ENCODE peak calls at places on chromosomes 11 and 22, in ten cellular contexts. One of them, this sample, is unnamed.
A peak's percentile ranks its signal among the peaks of the same experiment; 100 is the strongest.

GRCh38 chr11:124717421-124717785 is 22.3 kb upstream of the NRGN start:
- DNase-seq in CD4-positive, CD25-positive, alpha-beta regulatory T cell: no peak
- DNase-seq in breast epithelium: no peak
- DNase-seq in mesenchymal stem cell: peak; percentile 10
- DNase-seq in cardiac muscle cell: no peak
- DNase-seq in heart right ventricle: no peak
- DNase-seq in OCI-LY7: no peak
- DNase-seq in fibroblast of mammary gland: peak; percentile 25
- DNase-seq in astrocyte of the spinal cord: no peak
- DNase-seq in fibroblast of the aortic adventitia: peak; percentile 45
- DNase-seq in this sample: no peak

GRCh38 chr11:100177651-100178050 is 509.4 kb upstream of the ARHGAP42 start:
- DNase-seq in cardiac muscle cell: no peak
- DNase-seq in astrocyte of the spinal cord: no peak
- DNase-seq in mesenchymal stem cell: no peak
- DNase-seq in CD4-positive, CD25-positive, alpha-beta regulatory T cell: no peak
- DNase-seq in OCI-LY7: no peak
- DNase-seq in breast epithelium: no peak
- DNase-seq in heart right ventricle: no peak
- DNase-seq in fibroblast of the aortic adventitia: no peak
- DNase-seq in fibroblast of mammary gland: no peak
- DNase-seq in this sample: no peak

GRCh38 chr11:1754376-1755150 is 4.2 kb upstream of the IFITM10 start:
- DNase-seq in mesenchymal stem cell: no peak
- DNase-seq in fibroblast of the aortic adventitia: no peak
- DNase-seq in fibroblast of mammary gland: no peak
- DNase-seq in heart right ventricle: no peak
- DNase-seq in breast epithelium: no peak
- DNase-seq in CD4-positive, CD25-positive, alpha-beta regulatory T cell: no peak
- DNase-seq in astrocyte of the spinal cord: no peak
- DNase-seq in cardiac muscle cell: no peak
- DNase-seq in OCI-LY7: no peak
- DNase-seq in this sample: no peak

GRCh38 chr22:45240810-45241631 is at the start of gene KIAA0930:
- DNase-seq in cardiac muscle cell: peak; percentile 85
- DNase-seq in heart right ventricle: peak; percentile 83
- DNase-seq in fibroblast of mammary gland: peak; percentile 61
- DNase-seq in astrocyte of the spinal cord: peak; percentile 48
- DNase-seq in mesenchymal stem cell: peak; percentile 74
- DNase-seq in fibroblast of the aortic adventitia: peak; percentile 63
- DNase-seq in breast epithelium: peak; percentile 68
- DNase-seq in CD4-positive, CD25-positive, alpha-beta regulatory T cell: peak; percentile 83
- DNase-seq in OCI-LY7: peak; percentile 90
- DNase-seq in this sample: peak; percentile 77

GRCh38 chr11:47296045-47296444 is 26.1 kb downstream of the MADD start:
- DNase-seq in breast epithelium: no peak
- DNase-seq in mesenchymal stem cell: no peak
- DNase-seq in fibroblast of the aortic adventitia: peak; percentile 13
- DNase-seq in astrocyte of the spinal cord: peak; percentile 5
- DNase-seq in fibroblast of mammary gland: no peak
- DNase-seq in heart right ventricle: no peak
- DNase-seq in OCI-LY7: no peak
- DNase-seq in cardiac muscle cell: no peak
- DNase-seq in CD4-positive, CD25-positive, alpha-beta regulatory T cell: no peak
- DNase-seq in this sample: no peak

GRCh38 chr22:37518509-37519267 is 527 bp downstream of the CARD10 start:
- DNase-seq in OCI-LY7: no peak
- DNase-seq in breast epithelium: no peak
- DNase-seq in mesenchymal stem cell: no peak
- DNase-seq in astrocyte of the spinal cord: no peak
- DNase-seq in fibroblast of mammary gland: no peak
- DNase-seq in fibroblast of the aortic adventitia: no peak
- DNase-seq in CD4-positive, CD25-positive, alpha-beta regulatory T cell: no peak
- DNase-seq in heart right ventricle: no peak
- DNase-seq in cardiac muscle cell: peak; percentile 15
- DNase-seq in this sample: no peak

GRCh38 chr11:69312418-69313399 is 18.8 kb downstream of the MYEOV start:
- DNase-seq in fibroblast of mammary gland: no peak
- DNase-seq in heart right ventricle: peak; percentile 74
- DNase-seq in mesenchymal stem cell: no peak
- DNase-seq in fibroblast of the aortic adventitia: peak; percentile 62
- DNase-seq in cardiac muscle cell: no peak
- DNase-seq in breast epithelium: no peak
- DNase-seq in OCI-LY7: no peak
- DNase-seq in CD4-positive, CD25-positive, alpha-beta regulatory T cell: no peak
- DNase-seq in astrocyte of the spinal cord: no peak
- DNase-seq in this sample: no peak

GRCh38 chr11:72613977-72614376 is 60.2 kb downstream of the PDE2A start:
- DNase-seq in fibroblast of the aortic adventitia: no peak
- DNase-seq in heart right ventricle: no peak
- DNase-seq in CD4-positive, CD25-positive, alpha-beta regulatory T cell: no peak
- DNase-seq in breast epithelium: no peak
- DNase-seq in fibroblast of mammary gland: no peak
- DNase-seq in OCI-LY7: peak; percentile 74
- DNase-seq in cardiac muscle cell: no peak
- DNase-seq in astrocyte of the spinal cord: no peak
- DNase-seq in mesenchymal stem cell: no peak
- DNase-seq in this sample: no peak

GRCh38 chr11:48080301-48080861 is 100.0 kb downstream of the PTPRJ start:
- DNase-seq in astrocyte of the spinal cord: no peak
- DNase-seq in heart right ventricle: no peak
- DNase-seq in cardiac muscle cell: no peak
- DNase-seq in fibroblast of mammary gland: no peak
- DNase-seq in OCI-LY7: no peak
- DNase-seq in fibroblast of the aortic adventitia: no peak
- DNase-seq in CD4-positive, CD25-positive, alpha-beta regulatory T cell: no peak
- DNase-seq in breast epithelium: no peak
- DNase-seq in mesenchymal stem cell: no peak
- DNase-seq in this sample: no peak

GRCh38 chr11:62507023-62507422 is 39.6 kb downstream of the AHNAK start:
- DNase-seq in heart right ventricle: no peak
- DNase-seq in fibroblast of mammary gland: no peak
- DNase-seq in fibroblast of the aortic adventitia: no peak
- DNase-seq in CD4-positive, CD25-positive, alpha-beta regulatory T cell: no peak
- DNase-seq in mesenchymal stem cell: no peak
- DNase-seq in astrocyte of the spinal cord: no peak
- DNase-seq in breast epithelium: no peak
- DNase-seq in cardiac muscle cell: no peak
- DNase-seq in OCI-LY7: no peak
- DNase-seq in this sample: no peak

GRCh38 chr11:62505784-62506145 is 40.8 kb downstream of the AHNAK start:
- DNase-seq in mesenchymal stem cell: no peak
- DNase-seq in CD4-positive, CD25-positive, alpha-beta regulatory T cell: no peak
- DNase-seq in fibroblast of the aortic adventitia: no peak
- DNase-seq in OCI-LY7: no peak
- DNase-seq in breast epithelium: no peak
- DNase-seq in fibroblast of mammary gland: no peak
- DNase-seq in cardiac muscle cell: no peak
- DNase-seq in astrocyte of the spinal cord: no peak
- DNase-seq in heart right ventricle: peak; percentile 17
- DNase-seq in this sample: no peak

GRCh38 chr11:62505112-62505783 is 41.4 kb downstream of the AHNAK start:
- DNase-seq in fibroblast of the aortic adventitia: no peak
- DNase-seq in breast epithelium: no peak
- DNase-seq in astrocyte of the spinal cord: no peak
- DNase-seq in fibroblast of mammary gland: no peak
- DNase-seq in OCI-LY7: no peak
- DNase-seq in CD4-positive, CD25-positive, alpha-beta regulatory T cell: no peak
- DNase-seq in cardiac muscle cell: peak; percentile 53
- DNase-seq in mesenchymal stem cell: no peak
- DNase-seq in heart right ventricle: peak; percentile 34
- DNase-seq in this sample: no peak

GRCh38 chr11:62506413-62506940 is 40.1 kb downstream of the AHNAK start:
- DNase-seq in mesenchymal stem cell: no peak
- DNase-seq in astrocyte of the spinal cord: no peak
- DNase-seq in heart right ventricle: no peak
- DNase-seq in fibroblast of the aortic adventitia: no peak
- DNase-seq in breast epithelium: no peak
- DNase-seq in cardiac muscle cell: no peak
- DNase-seq in fibroblast of mammary gland: no peak
- DNase-seq in OCI-LY7: no peak
- DNase-seq in CD4-positive, CD25-positive, alpha-beta regulatory T cell: no peak
- DNase-seq in this sample: no peak

DNA sequence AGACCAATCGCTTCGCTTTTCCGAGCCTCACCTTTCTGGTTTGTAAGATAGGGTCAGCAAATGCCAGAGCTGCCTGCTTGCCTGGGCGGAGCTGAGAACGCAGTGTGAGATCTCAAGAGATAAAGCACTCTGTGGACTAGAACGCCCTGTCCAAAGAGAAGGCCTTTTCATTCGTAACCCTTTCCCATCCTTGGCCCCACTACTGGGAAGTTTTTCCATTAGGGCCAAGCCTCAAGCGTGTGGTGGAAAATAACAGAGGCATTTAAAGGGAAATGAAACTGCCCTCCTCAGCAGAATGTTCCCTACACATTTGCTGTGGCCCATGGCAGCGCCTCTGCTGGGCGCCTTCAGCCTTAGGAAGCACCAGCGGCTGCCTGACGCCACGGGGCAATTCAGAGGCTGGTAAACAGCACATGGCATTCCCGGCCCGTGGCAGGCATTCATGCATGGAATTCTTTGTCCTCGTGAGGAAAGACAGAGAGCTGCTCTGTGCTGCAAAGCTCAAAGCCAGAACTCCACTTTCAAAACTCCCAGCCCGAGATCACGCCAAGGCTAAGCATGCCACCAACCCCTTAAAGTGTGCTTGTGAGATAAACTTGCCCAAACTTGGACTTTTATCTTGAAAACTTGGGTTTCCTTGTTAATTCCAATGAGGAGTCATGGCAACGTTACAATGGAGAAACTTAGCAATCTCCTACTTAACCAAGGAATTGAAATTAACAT is 38.1 kb downstream of the AHNAK start:
- DNase-seq in CD4-positive, CD25-positive, alpha-beta regulatory T cell: no peak
- DNase-seq in fibroblast of the aortic adventitia: peak; percentile 52
- DNase-seq in mesenchymal stem cell: peak; percentile 92
- DNase-seq in astrocyte of the spinal cord: peak; percentile 64
- DNase-seq in heart right ventricle: peak; percentile 80
- DNase-seq in fibroblast of mammary gland: no peak
- DNase-seq in breast epithelium: peak; percentile 88
- DNase-seq in cardiac muscle cell: peak; percentile 88
- DNase-seq in OCI-LY7: peak; percentile 40
- DNase-seq in this sample: no peak
- H3K4me3 ChIP-seq in CD4-positive, CD25-positive, alpha-beta regulatory T cell: no peak overlapping the region
- H3K4me3 ChIP-seq in fibroblast of the aortic adventitia: no peak overlapping the region
- H3K4me3 ChIP-seq in mesenchymal stem cell: no peak overlapping the region
- H3K4me3 ChIP-seq in astrocyte of the spinal cord: no peak overlapping the region
- H3K4me3 ChIP-seq in heart right ventricle: peak overlapping the region; percentile 22
- H3K4me3 ChIP-seq in fibroblast of mammary gland: no peak overlapping the region
- H3K4me3 ChIP-seq in breast epithelium: peak overlapping the region; percentile 8
- H3K4me3 ChIP-seq in cardiac muscle cell: no peak overlapping the region
- H3K4me3 ChIP-seq in OCI-LY7: no peak overlapping the region
- H3K4me3 ChIP-seq in this sample: no peak overlapping the region

GRCh38 chr11:15038963-15039362 is 34.4 kb upstream of the CALCB start:
- DNase-seq in heart right ventricle: no peak
- DNase-seq in mesenchymal stem cell: peak; percentile 19
- DNase-seq in cardiac muscle cell: peak; percentile 5
- DNase-seq in fibroblast of the aortic adventitia: peak; percentile 37
- DNase-seq in breast epithelium: no peak
- DNase-seq in astrocyte of the spinal cord: no peak
- DNase-seq in fibroblast of mammary gland: peak; percentile 55
- DNase-seq in OCI-LY7: peak; percentile 3
- DNase-seq in CD4-positive, CD25-positive, alpha-beta regulatory T cell: no peak
- DNase-seq in this sample: no peak

GRCh38 chr11:15034687-15035267 is 38.6 kb upstream of the CALCB start:
- DNase-seq in breast epithelium: no peak
- DNase-seq in heart right ventricle: no peak
- DNase-seq in fibroblast of the aortic adventitia: no peak
- DNase-seq in astrocyte of the spinal cord: no peak
- DNase-seq in cardiac muscle cell: no peak
- DNase-seq in CD4-positive, CD25-positive, alpha-beta regulatory T cell: no peak
- DNase-seq in mesenchymal stem cell: no peak
- DNase-seq in fibroblast of mammary gland: no peak
- DNase-seq in OCI-LY7: no peak
- DNase-seq in this sample: no peak

DNA sequence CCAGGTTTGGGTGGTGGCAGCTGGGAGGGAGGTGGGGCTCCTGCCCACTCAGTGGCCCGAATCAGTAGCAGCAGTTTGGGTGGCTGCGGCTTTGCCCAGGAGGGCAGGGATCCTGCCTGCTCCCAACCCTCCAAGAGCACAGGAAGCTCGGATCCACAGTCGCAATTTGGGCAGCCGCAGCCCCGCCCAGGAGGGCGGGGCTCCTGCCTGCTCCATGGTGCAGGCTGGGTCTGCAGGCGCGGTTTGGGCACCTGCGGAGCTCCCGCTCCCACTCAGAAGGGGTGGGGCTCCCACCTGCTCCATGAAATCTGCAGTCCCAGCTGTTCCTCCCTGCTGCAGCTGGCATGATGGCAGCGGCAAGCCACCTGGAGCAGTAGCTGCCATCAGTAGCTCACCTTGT is 38.1 kb upstream of the CALCB start:
- DNase-seq in fibroblast of the aortic adventitia: no peak
- DNase-seq in CD4-positive, CD25-positive, alpha-beta regulatory T cell: no peak
- DNase-seq in OCI-LY7: no peak
- DNase-seq in heart right ventricle: no peak
- DNase-seq in fibroblast of mammary gland: no peak
- DNase-seq in breast epithelium: no peak
- DNase-seq in astrocyte of the spinal cord: no peak
- DNase-seq in mesenchymal stem cell: no peak
- DNase-seq in cardiac muscle cell: no peak
- DNase-seq in this sample: no peak
- H3K4me3 ChIP-seq in fibroblast of the aortic adventitia: no peak overlapping the region
- H3K4me3 ChIP-seq in CD4-positive, CD25-positive, alpha-beta regulatory T cell: no peak overlapping the region
- H3K4me3 ChIP-seq in OCI-LY7: no peak overlapping the region
- H3K4me3 ChIP-seq in heart right ventricle: no peak overlapping the region
- H3K4me3 ChIP-seq in fibroblast of mammary gland: no peak overlapping the region
- H3K4me3 ChIP-seq in breast epithelium: no peak overlapping the region
- H3K4me3 ChIP-seq in astrocyte of the spinal cord: no peak overlapping the region
- H3K4me3 ChIP-seq in mesenchymal stem cell: no peak overlapping the region
- H3K4me3 ChIP-seq in cardiac muscle cell: no peak overlapping the region
- H3K4me3 ChIP-seq in this sample: no peak overlapping the region

GRCh38 chr11:120340529-120340928 is 4.3 kb downstream of the ARHGEF12 start:
- DNase-seq in CD4-positive, CD25-positive, alpha-beta regulatory T cell: no peak
- DNase-seq in fibroblast of the aortic adventitia: peak; percentile 39
- DNase-seq in heart right ventricle: no peak
- DNase-seq in astrocyte of the spinal cord: peak; percentile 32
- DNase-seq in cardiac muscle cell: no peak
- DNase-seq in fibroblast of mammary gland: peak; percentile 49
- DNase-seq in mesenchymal stem cell: no peak
- DNase-seq in breast epithelium: no peak
- DNase-seq in OCI-LY7: no peak
- DNase-seq in this sample: no peak
- H3K4me3 ChIP-seq in CD4-positive, CD25-positive, alpha-beta regulatory T cell: peak overlapping the region; percentile 81
- H3K4me3 ChIP-seq in fibroblast of the aortic adventitia: no peak overlapping the region
- H3K4me3 ChIP-seq in heart right ventricle: peak overlapping the region; percentile 93
- H3K4me3 ChIP-seq in astrocyte of the spinal cord: no peak overlapping the region
- H3K4me3 ChIP-seq in cardiac muscle cell: peak overlapping the region; percentile 3
- H3K4me3 ChIP-seq in fibroblast of mammary gland: no peak overlapping the region
- H3K4me3 ChIP-seq in mesenchymal stem cell: no peak overlapping the region
- H3K4me3 ChIP-seq in breast epithelium: no peak overlapping the region
- H3K4me3 ChIP-seq in OCI-LY7: no peak overlapping the region
- H3K4me3 ChIP-seq in this sample: no peak overlapping the region

DNA sequence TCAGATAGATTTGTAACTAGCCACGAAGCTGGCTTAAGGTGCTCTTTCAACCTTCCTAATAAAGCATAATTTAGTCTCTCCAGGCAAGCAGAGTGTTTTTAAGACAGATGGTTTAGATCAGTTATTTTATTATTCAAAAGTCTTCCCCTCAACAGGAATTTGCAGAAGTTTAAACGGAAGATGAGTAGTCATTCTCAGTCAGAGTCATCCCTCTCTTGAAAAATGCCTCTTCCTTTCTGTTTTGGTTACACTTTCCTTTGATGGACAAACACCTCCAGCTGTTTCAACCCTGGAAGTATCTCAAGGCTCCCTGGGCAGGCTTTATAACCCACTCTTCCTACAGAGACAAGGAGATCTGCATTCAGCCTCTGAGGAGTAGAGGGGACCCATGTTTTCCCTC is 60.3 kb upstream of the POU2AF2 start:
- DNase-seq in CD4-positive, CD25-positive, alpha-beta regulatory T cell: no peak
- DNase-seq in astrocyte of the spinal cord: peak; percentile 57
- DNase-seq in mesenchymal stem cell: peak; percentile 8
- DNase-seq in fibroblast of the aortic adventitia: peak; percentile 42
- DNase-seq in cardiac muscle cell: no peak
- DNase-seq in OCI-LY7: peak; percentile 36
- DNase-seq in fibroblast of mammary gland: peak; percentile 52
- DNase-seq in heart right ventricle: no peak
- DNase-seq in breast epithelium: no peak
- DNase-seq in this sample: no peak
- H3K4me3 ChIP-seq in CD4-positive, CD25-positive, alpha-beta regulatory T cell: no peak overlapping the region
- H3K4me3 ChIP-seq in astrocyte of the spinal cord: no peak overlapping the region
- H3K4me3 ChIP-seq in mesenchymal stem cell: no peak overlapping the region
- H3K4me3 ChIP-seq in fibroblast of the aortic adventitia: no peak overlapping the region
- H3K4me3 ChIP-seq in cardiac muscle cell: no peak overlapping the region
- H3K4me3 ChIP-seq in OCI-LY7: peak overlapping the region; percentile 1
- H3K4me3 ChIP-seq in fibroblast of mammary gland: no peak overlapping the region
- H3K4me3 ChIP-seq in heart right ventricle: no peak overlapping the region
- H3K4me3 ChIP-seq in breast epithelium: no peak overlapping the region
- H3K4me3 ChIP-seq in this sample: no peak overlapping the region

This sample was measured in Jurkat, Clone E6-1.